ENCODE peak calls at places on chromosomes 7 and 10, in seven cellular contexts. T is fibroblast of mammary gland; N is CD8-positive, alpha-beta T cell; A is NCI-H1105; Q is fibroblast of pulmonary artery; U is astrocyte of the spinal cord; D is fibroblast of the aortic adventitia. L is an unnamed sample.

GRCh38 chr10:91162495-91163268 is 57.8 kb upstream of the PCGF5 start:
- DNase-seq in T (peak; percentile 50), N (peak; percentile 67), A (peak; percentile 14), D (peak; percentile 47), Q (peak; percentile 57), U (peak; percentile 39), L (peak; percentile 34)

GRCh38 chr7:1567893-1568292 is 1.9 kb downstream of the PSMG3 start:
- DNase-seq in T (peak; percentile 97), Q (no peak), N (no peak), U (peak; percentile 90), D (peak; percentile 42), A (no peak), L (no peak)

GRCh38 chr10:29858352-29859267 is 200.8 kb downstream of the JCAD start:
- DNase-seq in N (no peak), D (peak; percentile 76), U (peak; percentile 87), T (peak; percentile 72), A (no peak), Q (peak; percentile 73), L (no peak)

GRCh38 chr7:131145770-131146169 is 181.9 kb upstream of the MKLN1 start:
- DNase-seq in N (no peak), A (no peak), D (no peak), T (no peak), U (no peak), Q (no peak), L (no peak)

GRCh38 chr7:85230623-85231022 is 43.8 kb upstream of the SEMA3D start:
- DNase-seq in Q (no peak), D (no peak), A (no peak), U (no peak), N (no peak), T (no peak), L (no peak)

GRCh38 chr7:17239683-17240521 is 58.5 kb upstream of the AHR start:
- DNase-seq in D (peak; percentile 85), A (no peak), Q (peak; percentile 55), U (peak; percentile 56), T (peak; percentile 47), N (no peak), L (no peak)

GRCh38 chr7:20798081-20798693 is 11.5 kb upstream of the SP8 start:
- DNase-seq in T (no peak), U (no peak), A (peak; percentile 65), N (no peak), D (no peak), Q (no peak), L (peak; percentile 91)

GRCh38 chr7:30743371-30744074 is 8.4 kb upstream of the INMT start:
- DNase-seq in U (no peak), D (peak; percentile 65), N (no peak), T (peak; percentile 47), A (no peak), Q (peak; percentile 68), L (no peak)

GRCh38 chr10:101388671-101389276 is 34.8 kb downstream of the BTRC start:
- DNase-seq in A (no peak), N (no peak), Q (no peak), T (peak; percentile 22), U (no peak), D (no peak), L (no peak)

GRCh38 chr10:113782367-113782766 is 30.9 kb downstream of the PLEKHS1 start:
- DNase-seq in T (no peak), N (no peak), Q (no peak), A (no peak), U (no peak), D (no peak), L (no peak)

GRCh38 chr10:62130948-62131347 is 137.7 kb downstream of the RTKN2 start:
- DNase-seq in U (peak; percentile 91), A (no peak), T (peak; percentile 94), N (no peak), Q (peak; percentile 93), D (peak; percentile 97), L (no peak)

GRCh38 chr7:369981-370621 is 80.1 kb downstream of the FOXL3 start:
- DNase-seq in Q (no peak), N (no peak), A (no peak), D (no peak), T (no peak), U (no peak), L (no peak)

GRCh38 chr7:100583132-100584045 is 2.5 kb downstream of the LRCH4 start:
- DNase-seq in U (peak; percentile 59), T (peak; percentile 51), D (peak; percentile 59), N (peak; percentile 67), A (no peak), Q (peak; percentile 77), L (no peak)

GRCh38 chr7:124074007-124074406 is 41.1 kb upstream of the TMEM229A start:
- DNase-seq in Q (peak; percentile 14), N (no peak), D (peak; percentile 50), U (no peak), A (no peak), T (no peak), L (no peak)

GRCh38 chr10:66637273-66638036 is 288.4 kb upstream of the LRRTM3 start:
- DNase-seq in N (no peak), T (no peak), U (no peak), D (no peak), Q (peak; percentile 0), A (no peak), L (no peak)

GRCh38 chr10:4650109-4650508 is 175.9 kb upstream of the AKR1E2 start:
- DNase-seq in A (peak; percentile 1), D (peak; percentile 52), Q (peak; percentile 18), T (peak; percentile 63), N (no peak), U (peak; percentile 82), L (peak; percentile 37)